ENCODE peak calls at places on chromosomes 1 and 21, in seven cellular contexts. H is left ventricle myocardium inferior, J is tibial artery, O is breast epithelium, F is uterus, P is ovary, D is stomach. M is an unnamed sample. For H3K9me3, the result is how much of the 10 kb centered on the place peaks cover.

GRCh38 chr1:24244519-24245268 is 57.6 kb upstream of the IFNLR1 start:
- DNase-seq in J (no peak), P (no peak), O (no peak), H (no peak), F (no peak), D (no peak), M (no peak)

GRCh38 chr21:43585924-43586411 is 73.3 kb downstream of the HSF2BP start:
- DNase-seq in D (peak), J (peak), O (peak), H (no peak), P (peak), F (peak), M (peak)

GRCh38 chr1:242426271-242426905 is 98.1 kb downstream of the PLD5 start:
- DNase-seq in P (no peak), O (no peak), J (no peak), F (no peak), D (no peak), H (no peak), M (no peak)

GRCh38 chr1:19813651-19813960 is 1.5 kb downstream of the RNF186 start:
- DNase-seq in P (no peak), D (no peak), F (no peak), O (no peak), H (no peak), J (no peak), M (no peak)

GRCh38 chr1:180611016-180611930 is 20.5 kb upstream of the XPR1 start:
- DNase-seq in D (no peak), H (no peak), O (no peak), F (peak), P (no peak), J (no peak), M (no peak)

GRCh38 chr21:33064623-33064996 is 5.3 kb upstream of the OLIG1 start:
- DNase-seq in D (no peak), O (no peak), J (no peak), P (no peak), F (no peak), H (no peak), M (no peak)

GRCh38 chr1:31382379-31382989 is 9.6 kb upstream of the FABP3 start:
- DNase-seq in F (no peak), H (peak), O (no peak), D (no peak), P (no peak), J (no peak), M (no peak)

GRCh38 chr1:218402771-218403110 is 57.6 kb downstream of the TGFB2 start:
- DNase-seq in P (no peak), D (no peak), J (no peak), O (no peak), H (no peak), F (no peak), M (no peak)

GRCh38 chr1:196043268-196043667 is 565.0 kb downstream of the KCNT2 start:
- DNase-seq in O (no peak), H (no peak), J (no peak), F (no peak), D (no peak), P (no peak), M (no peak)

GRCh38 chr1:110375490-110375889 is 15.3 kb downstream of the SLC16A4 start:
- DNase-seq in F (no peak), H (no peak), D (no peak), O (no peak), J (no peak), P (no peak), M (no peak)

GRCh38 chr1:85459274-85459673 is 5.7 kb downstream of the DDAH1 start:
- DNase-seq in D (no peak), J (no peak), F (no peak), P (no peak), O (no peak), H (no peak), M (no peak)

GRCh38 chr1:47669081-47669585 is 231.3 kb downstream of the FOXD2 start:
- DNase-seq in D (peak), J (peak), F (no peak), P (no peak), O (no peak), H (no peak), M (no peak)

GRCh38 chr1:18630511-18631495 is at the start of gene PAX7:
- DNase-seq in O (no peak), F (no peak), P (no peak), J (no peak), D (no peak), H (no peak), M (no peak)

GRCh38 chr1:201213926-201214325 is 23.3 kb downstream of the IGFN1 start:
- DNase-seq in J (no peak), O (no peak), F (peak), H (no peak), D (peak), P (no peak), M (no peak)

GRCh38 chr1:1088036-1088800 is 14.1 kb upstream of the RNF223 start:
- DNase-seq in P (no peak), D (no peak), J (peak), H (no peak), O (no peak), F (no peak), M (peak)

GRCh38 chr1:231494439-231495110 is 33.9 kb upstream of the TSNAX start:
- DNase-seq in O (no peak), F (no peak), P (no peak), H (no peak), D (no peak), J (no peak), M (no peak)

GRCh38 chr21:38310619-38311018 is 53.8 kb downstream of the KCNJ15 start:
- DNase-seq in H (no peak), D (no peak), F (no peak), J (no peak), P (no peak), O (no peak), M (no peak)

GRCh38 chr1:228282329-228283042 is 74.6 kb downstream of the OBSCN start:
- DNase-seq in J (no peak), P (no peak), D (peak), H (no peak), F (no peak), O (no peak), M (peak)

GRCh38 chr1:16204634-16205332 is 7.7 kb downstream of the ARHGEF19 start:
- DNase-seq in F (no peak), O (no peak), D (peak), H (no peak), P (no peak), J (no peak), M (no peak)

GRCh38 chr1:151491641-151492040 is 19.5 kb upstream of the CGN start:
- DNase-seq in P (no peak), O (no peak), F (no peak), D (no peak), H (no peak), J (no peak), M (no peak)

GRCh38 chr1:154493276-154493675 is 8.7 kb upstream of the TDRD10 start:
- DNase-seq in O (no peak), P (no peak), J (peak), H (peak), F (no peak), D (no peak), M (no peak)

GRCh38 chr1:33377013-33377412 is 53.9 kb downstream of the PHC2 start:
- DNase-seq in H (no peak), D (no peak), J (no peak), O (no peak), F (no peak), P (no peak), M (no peak)

GRCh38 chr1:160625321-160625720 is 21.5 kb downstream of the SLAMF1 start:
- DNase-seq in F (no peak), D (no peak), P (no peak), H (no peak), O (no peak), J (no peak), M (no peak)

GRCh38 chr1:226125097-226125630 is 61.4 kb downstream of the ACBD3 start:
- DNase-seq in F (peak), P (peak), H (peak), O (peak), D (peak), J (peak), M (peak)

GRCh38 chr1:207362962-207363858 is 41.7 kb downstream of the CD55 start:
- DNase-seq in J (no peak), F (no peak), O (no peak), D (no peak), P (no peak), H (no peak), M (no peak)

DNA sequence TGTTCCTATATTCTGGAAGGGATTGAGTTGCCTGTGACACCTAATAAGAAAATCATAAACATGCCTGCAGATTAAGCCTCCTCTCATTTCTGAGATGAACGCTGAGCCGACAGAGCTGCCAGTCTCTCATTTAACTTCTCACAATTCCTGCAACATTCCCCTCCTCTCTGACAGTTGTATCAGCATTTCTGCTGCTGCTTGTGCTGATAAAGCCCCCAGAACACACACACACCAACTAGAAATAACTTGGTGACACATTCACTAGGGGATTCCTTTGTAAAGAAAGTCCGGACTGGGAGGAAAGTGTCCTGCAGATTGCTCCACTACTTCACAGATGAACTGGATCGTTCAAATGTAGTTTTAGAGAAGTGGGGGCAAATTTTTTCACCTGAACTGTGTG is 437.3 kb downstream of the PLA2G4A start:
- DNase-seq in H (no peak), O (no peak), D (no peak), J (no peak), F (no peak), P (no peak), M (no peak)
- H3K27ac ChIP-seq in H (no peak), O (no peak), D (no peak), J (no peak), F (no peak), P (no peak), M (no peak)

GRCh38 chr1:181918893-181919728 is 142.4 kb downstream of the ZNF648 start:
- DNase-seq in F (no peak), J (no peak), H (no peak), D (no peak), P (no peak), O (no peak), M (no peak)
- H3K9me3 ChIP-seq in F (under half), J (under half), H (under half), D (under half), P (under half), O (under half), M (under half)

DNA sequence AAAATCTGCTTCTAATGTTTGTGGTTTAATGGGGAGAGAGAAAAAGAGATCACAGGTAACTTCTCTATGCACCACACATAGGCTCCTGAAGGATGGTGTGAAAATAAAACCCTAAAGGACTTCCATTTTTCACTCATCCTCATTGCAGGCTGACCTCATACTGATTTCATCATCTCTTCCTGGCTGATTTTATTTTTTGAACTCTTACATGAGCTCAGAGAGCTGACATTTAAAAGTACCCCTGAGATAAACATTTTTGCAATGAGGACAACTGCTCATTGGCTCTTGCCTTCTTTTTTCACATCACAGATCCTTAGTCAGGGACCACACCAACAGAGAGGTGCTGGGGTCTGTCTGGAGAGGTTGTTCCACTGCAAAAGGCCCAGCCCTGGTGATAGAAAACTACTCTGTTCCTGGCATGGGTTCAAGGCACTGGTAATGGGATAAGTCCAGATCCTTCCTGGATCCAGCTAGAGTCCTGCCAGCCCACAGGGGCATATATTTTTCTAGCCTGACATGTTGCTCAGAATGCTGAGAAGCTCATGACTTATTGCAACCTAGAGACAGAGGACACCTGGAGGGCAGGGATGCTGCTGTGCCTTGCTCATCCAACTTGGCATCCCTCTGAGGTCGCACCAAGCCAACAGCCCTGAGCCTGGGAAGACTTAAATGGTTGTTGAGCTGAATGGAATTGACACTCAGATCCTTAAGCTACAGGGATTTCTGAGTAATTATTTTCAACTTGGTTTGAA is 360.0 kb downstream of the HHAT start:
- DNase-seq in J (no peak), D (no peak), P (no peak), F (no peak), H (no peak), O (no peak), M (no peak)
- H3K27ac ChIP-seq in J (no peak), D (no peak), P (no peak), F (no peak), H (no peak), O (no peak), M (no peak)

DNA sequence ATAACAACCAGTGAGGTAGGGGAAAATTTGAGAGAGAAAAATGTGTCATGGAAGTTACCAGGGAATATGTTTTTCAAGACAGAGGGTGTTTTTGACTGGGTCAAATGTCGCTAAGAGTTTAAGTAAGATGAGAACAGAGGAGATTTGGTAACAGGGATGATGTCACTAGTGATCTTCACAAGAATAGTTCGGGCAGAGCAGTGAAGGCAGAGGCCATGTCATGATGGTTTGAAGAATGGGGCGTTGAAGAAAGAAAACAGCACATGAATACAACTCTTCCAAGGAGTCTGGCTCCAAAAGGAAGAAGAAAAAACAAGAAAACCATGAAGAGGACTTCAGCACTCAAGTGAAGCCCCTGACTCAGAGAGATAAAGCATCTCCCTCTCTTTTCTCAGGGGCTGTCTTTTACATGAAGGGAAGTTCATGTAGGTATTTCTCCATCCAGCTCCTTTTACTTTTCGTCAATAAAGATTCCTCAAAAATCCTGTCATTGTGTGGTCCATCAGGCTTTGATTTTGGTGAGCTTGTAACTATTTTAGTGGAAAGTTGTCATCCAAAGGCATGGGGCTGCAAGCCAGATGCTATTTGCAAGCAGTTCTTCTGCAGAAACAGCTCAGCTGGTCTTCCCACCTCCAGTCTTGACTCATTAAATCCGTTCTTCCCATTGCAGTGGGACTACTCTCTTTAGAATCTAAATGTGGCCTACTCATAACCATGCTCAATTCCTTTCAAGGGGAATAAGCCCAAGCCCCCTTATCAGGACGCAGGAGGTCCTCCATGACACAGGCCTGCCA is 397.3 kb downstream of the LMX1A start:
- DNase-seq in F (peak), P (no peak), J (no peak), H (no peak), O (no peak), D (no peak), M (no peak)
- H3K9me3 ChIP-seq in F (under half), P (under half), J (under half), H (under half), O (under half), D (under half), M (under half)

DNA sequence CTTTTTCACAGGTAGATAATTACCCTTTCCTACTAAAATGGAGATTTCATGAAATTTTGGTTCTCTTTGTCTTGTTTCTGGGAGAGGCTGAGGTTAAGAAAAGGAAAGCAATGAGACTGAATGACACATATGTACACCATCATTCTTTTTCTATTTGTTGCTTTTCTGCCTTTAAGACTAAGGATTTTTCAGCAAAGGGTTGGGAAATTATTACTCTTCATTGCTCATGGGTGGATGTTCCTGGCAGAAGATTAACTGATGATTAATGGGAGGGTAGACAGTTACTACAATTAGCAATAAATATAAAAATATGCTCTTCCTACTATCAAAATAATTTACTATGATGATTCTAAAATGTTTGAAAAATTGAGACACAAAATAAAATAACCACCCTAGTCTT is 316.5 kb upstream of the USP24 start:
- DNase-seq in H (no peak), P (no peak), O (no peak), J (no peak), F (no peak), D (no peak), M (no peak)
- H3K27ac ChIP-seq in H (no peak), P (no peak), O (no peak), J (no peak), F (no peak), D (no peak), M (no peak)

DNA sequence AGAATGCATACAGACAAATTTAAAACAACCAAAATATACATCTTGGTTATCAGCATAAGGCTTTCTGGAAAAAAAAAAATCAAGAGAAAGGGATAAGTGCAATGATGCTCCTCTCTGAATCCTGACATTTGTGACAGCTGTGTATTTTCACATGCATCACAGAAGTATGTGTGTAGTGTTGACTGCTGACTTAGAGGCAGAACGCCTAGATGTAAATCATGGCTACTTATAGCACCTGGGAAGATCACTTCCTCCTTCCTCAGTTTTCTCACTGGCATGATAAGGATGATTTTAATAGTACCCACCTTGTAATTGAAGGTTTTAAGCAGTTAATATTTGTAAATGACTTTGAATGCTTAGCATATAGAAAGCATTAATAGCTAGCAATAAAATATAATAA is 112.5 kb downstream of the MRPL39 start:
- DNase-seq in H (no peak), D (no peak), P (no peak), F (no peak), O (no peak), J (no peak), M (no peak)
- H3K9me3 ChIP-seq in H (under half), D (under half), P (under half), F (under half), O (under half), J (under half), M (under half)

GRCh38 chr1:26593385-26593784 is 63.8 kb downstream of the RPS6KA1 start:
- DNase-seq in O (no peak), F (no peak), J (no peak), D (no peak), P (no peak), H (no peak), M (no peak)
- H3K27ac ChIP-seq in O (no peak), F (no peak), J (no peak), D (no peak), P (no peak), H (no peak), M (no peak)